ENCODE peak calls at places on chromosome 16, in seven cellular contexts. D is H9, E is IMR-90, K is neuronal stem cell, R is trophoblast cell, X is mesenchymal stem cell, M is H1. F is an unnamed sample.

GRCh38 chr16:64440421-64440831 is 681.4 kb downstream of the CDH11 start:
- DNase-seq in D (no peak), M (no peak), E (peak; percentile 99), X (peak; percentile 99), K (no peak), R (no peak), F (no peak)

GRCh38 chr16:66342294-66342900 is 24.1 kb upstream of the CDH5 start:
- DNase-seq in M (peak; percentile 86), X (peak; percentile 18), K (peak; percentile 43), D (peak; percentile 66), E (no peak), R (no peak), F (peak; percentile 64)

GRCh38 chr16:3074860-3075545 is 9.6 kb downstream of the IL32 start:
- DNase-seq in R (no peak), E (no peak), D (no peak), M (no peak), X (no peak), K (no peak), F (no peak)

GRCh38 chr16:67013238-67013822 is 15.6 kb upstream of the CBFB start:
- DNase-seq in D (no peak), E (no peak), K (no peak), M (no peak), X (no peak), R (no peak), F (no peak)

GRCh38 chr16:89020068-89020924 is 43.3 kb upstream of the CBFA2T3 start:
- DNase-seq in X (no peak), D (no peak), K (no peak), R (no peak), E (no peak), M (no peak), F (no peak)

GRCh38 chr16:4379001-4379688 is 7.5 kb downstream of the VASN start:
- DNase-seq in R (no peak), X (no peak), M (no peak), K (no peak), D (no peak), E (no peak), F (no peak)

GRCh38 chr16:9545500-9546437 is 454.3 kb downstream of the HAPSTR1 start:
- DNase-seq in E (no peak), R (peak; percentile 74), K (no peak), X (no peak), D (no peak), M (no peak), F (no peak)

GRCh38 chr16:19785512-19786130 is 67.5 kb downstream of the IQCK start:
- DNase-seq in K (no peak), D (no peak), R (no peak), M (no peak), X (no peak), E (no peak), F (no peak)

GRCh38 chr16:3858809-3859208 is 21.7 kb downstream of the CREBBP start:
- DNase-seq in E (no peak), K (no peak), M (no peak), X (no peak), R (no peak), D (no peak), F (no peak)

GRCh38 chr16:65002265-65002664 is 119.6 kb downstream of the CDH11 start:
- DNase-seq in R (no peak), D (no peak), X (peak; percentile 87), M (no peak), K (no peak), E (peak; percentile 91), F (no peak)

GRCh38 chr16:13453938-13454553 is 465.9 kb upstream of the ERCC4 start:
- DNase-seq in M (peak; percentile 72), D (no peak), X (no peak), K (peak; percentile 51), R (no peak), E (no peak), F (peak; percentile 57)

DNA sequence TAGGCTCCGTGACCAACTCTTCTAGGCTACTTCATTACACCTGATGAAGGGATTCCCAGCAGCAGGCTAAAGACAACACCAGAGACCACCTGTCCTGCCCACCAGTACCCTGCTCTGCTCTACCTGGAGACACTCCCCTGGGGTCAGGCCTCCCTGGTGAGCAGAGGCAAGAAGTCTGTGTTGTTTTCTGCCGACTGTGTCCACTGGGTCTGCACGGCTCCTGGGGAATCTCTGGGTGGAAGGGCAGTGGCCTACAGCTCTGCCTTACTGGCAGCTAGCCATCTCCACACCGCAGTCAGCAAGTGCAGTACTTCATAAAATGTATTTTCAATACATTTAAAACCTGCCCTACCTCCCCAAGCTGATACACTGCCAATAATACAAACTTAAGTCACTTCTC is 6.8 kb downstream of the RSL1D1 start:
- DNase-seq in R (no peak), M (no peak), D (no peak), X (no peak), E (no peak), K (no peak), F (no peak)
- H3K18ac ChIP-seq in R (no peak overlapping the region), M (no peak overlapping the region), D (no peak overlapping the region), X (no peak overlapping the region), E (no peak overlapping the region), K (no peak overlapping the region), F (no peak overlapping the region)

GRCh38 chr16:69939821-69940585 is 11.1 kb upstream of the CLEC18A start:
- DNase-seq in X (no peak), M (no peak), K (no peak), D (no peak), R (no peak), E (no peak), F (no peak)
- H4K8ac ChIP-seq in X (no peak overlapping the region), M (no peak overlapping the region), K (no peak overlapping the region), D (no peak overlapping the region), R (no peak overlapping the region), E (no peak overlapping the region), F (no peak overlapping the region)

DNA sequence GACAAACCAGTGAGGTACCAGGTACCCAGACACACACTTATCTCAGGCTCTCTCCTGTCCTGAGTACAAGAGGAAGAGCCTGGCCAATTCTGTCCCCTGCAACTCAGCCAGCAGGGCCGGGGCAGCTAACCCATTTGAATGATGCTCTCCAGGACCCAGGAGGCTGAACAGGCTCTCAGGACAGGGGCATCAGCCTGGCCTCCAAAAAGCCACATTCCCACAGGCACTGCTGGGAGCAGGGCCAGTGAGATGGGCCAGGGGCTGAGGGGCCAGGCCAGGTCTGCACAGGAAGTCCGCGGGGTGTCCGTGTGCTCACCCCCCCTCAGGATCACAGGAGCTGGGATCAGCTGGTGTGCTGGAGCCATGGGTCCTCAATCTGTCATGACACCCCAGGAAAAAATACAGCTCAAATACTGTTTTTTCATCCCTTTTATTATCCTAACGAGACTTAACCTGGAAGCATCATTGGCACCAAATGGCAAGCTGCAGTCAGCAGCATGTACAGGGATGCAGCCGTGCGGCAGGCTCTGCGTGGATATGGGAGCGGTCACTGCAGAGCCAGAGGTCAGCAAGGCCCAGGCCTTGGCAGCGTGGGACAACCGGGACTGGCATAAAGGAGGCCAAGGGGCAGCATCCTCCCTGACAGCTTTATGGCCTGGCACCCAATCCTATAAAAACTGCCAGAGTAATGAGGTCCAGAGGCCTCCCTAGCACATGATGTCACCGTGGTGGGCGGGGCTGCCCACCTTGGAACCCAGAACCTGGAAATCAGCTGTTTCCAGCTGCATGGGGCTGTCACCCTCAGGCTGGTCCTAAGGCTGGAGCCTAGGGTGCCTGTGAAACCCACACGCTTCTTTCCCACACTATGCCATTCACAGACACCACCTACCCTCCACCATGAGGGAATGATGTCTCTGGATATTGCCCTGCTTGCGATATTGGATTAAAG is 276.7 kb downstream of the C16orf95 start:
- DNase-seq in D (no peak), K (no peak), X (no peak), R (no peak), M (no peak), E (no peak), F (no peak)
- H3K18ac ChIP-seq in D (no peak overlapping the region), K (peak overlapping the region; percentile 37), X (no peak overlapping the region), R (no peak overlapping the region), M (no peak overlapping the region), E (no peak overlapping the region), F (no peak overlapping the region)

GRCh38 chr16:1485847-1486496 is 2.8 kb downstream of the PTX4 start:
- DNase-seq in D (no peak), R (no peak), M (peak; percentile 19), E (no peak), K (no peak), X (no peak), F (no peak)

GRCh38 chr16:1486551-1487390 is 2.0 kb downstream of the PTX4 start:
- DNase-seq in R (no peak), K (no peak), D (no peak), E (no peak), X (no peak), M (peak; percentile 42), F (no peak)

GRCh38 chr16:1488054-1488601 is 616 bp downstream of the PTX4 start:
- DNase-seq in X (no peak), M (peak; percentile 41), R (no peak), E (no peak), K (no peak), D (no peak), F (no peak)

GRCh38 chr16:1488619-1489018 is at the start of gene PTX4:
- DNase-seq in X (no peak), D (no peak), M (no peak), R (no peak), E (no peak), K (no peak), F (no peak)

GRCh38 chr16:1487395-1488053 is 1.2 kb downstream of the PTX4 start:
- DNase-seq in R (no peak), D (no peak), X (no peak), K (no peak), E (no peak), M (peak; percentile 41), F (no peak)
- H4K8ac ChIP-seq in R (no peak overlapping the region), D (no peak overlapping the region), X (no peak overlapping the region), K (no peak overlapping the region), E (no peak overlapping the region), M (peak overlapping the region; percentile 92), F (no peak overlapping the region)

GRCh38 chr16:57859331-57859730 is 57.0 kb upstream of the KIFC3 start:
- DNase-seq in E (peak; percentile 34), R (peak; percentile 29), K (peak; percentile 36), M (no peak), D (no peak), X (peak; percentile 61), F (peak; percentile 95)
- H3K18ac ChIP-seq in E (no peak overlapping the region), R (no peak overlapping the region), K (no peak overlapping the region), M (no peak overlapping the region), D (no peak overlapping the region), X (no peak overlapping the region), F (no peak overlapping the region)

DNA sequence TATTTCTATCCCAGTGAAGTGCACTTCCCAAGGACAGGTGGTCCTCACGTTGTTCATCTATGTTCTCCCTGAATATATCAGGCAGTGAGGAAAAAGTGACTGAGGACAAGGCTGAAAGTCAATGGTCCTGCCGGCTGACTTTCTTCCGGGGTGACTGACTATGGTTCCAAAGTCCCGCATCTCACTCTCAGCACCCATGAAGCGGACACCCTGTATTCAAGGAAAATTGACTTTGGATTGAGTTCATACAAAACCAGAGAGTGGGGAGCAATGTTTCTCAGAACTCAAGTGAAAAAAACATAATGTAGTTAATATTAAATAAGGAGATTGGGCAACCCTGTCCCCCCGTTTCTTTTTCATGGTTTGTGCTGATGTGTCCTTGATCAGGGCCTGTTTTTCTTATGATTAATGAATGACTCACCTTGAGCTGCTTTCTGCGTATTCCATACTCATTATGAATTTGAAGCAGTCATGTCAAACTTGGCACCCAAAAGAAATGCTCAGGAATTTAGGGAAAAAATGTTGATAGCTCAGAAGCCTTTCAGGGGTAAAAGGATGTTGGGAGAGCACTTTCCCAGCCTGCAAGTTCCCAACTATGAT is 184.0 kb downstream of the CYLD start:
- DNase-seq in K (no peak), R (no peak), M (no peak), D (no peak), E (no peak), X (no peak), F (no peak)
- H4K8ac ChIP-seq in K (no peak overlapping the region), R (no peak overlapping the region), M (no peak overlapping the region), D (no peak overlapping the region), E (no peak overlapping the region), X (no peak overlapping the region), F (no peak overlapping the region)